ENCODE peak calls at places on chromosome 13, in four cellular contexts. R is breast epithelium, U is AG04450, F is Peyer's patch. L is an unnamed sample. For H3K9me3, the result is how much of the 10 kb centered on the place peaks cover.

GRCh38 chr13:33606692-33607091 is 211.3 kb upstream of the RFC3 start:
- DNase-seq in F (no peak), U (no peak), R (no peak), L (peak)

GRCh38 chr13:113526466-113527220 is 36.1 kb upstream of the DCUN1D2 start:
- DNase-seq in U (no peak), R (peak), F (peak), L (no peak)

GRCh38 chr13:78623132-78623531 is 19.8 kb upstream of the POU4F1 start:
- DNase-seq in R (no peak), U (no peak), F (no peak), L (no peak)

GRCh38 chr13:42814868-42815267 is 33.5 kb downstream of the FAM216B start:
- DNase-seq in U (peak), F (no peak), R (no peak), L (no peak)

GRCh38 chr13:38606697-38607096 is 80.2 kb upstream of the FREM2 start:
- DNase-seq in F (no peak), R (no peak), U (no peak), L (no peak)

GRCh38 chr13:43036386-43037220 is 13.2 kb downstream of the DNAJC15 start:
- DNase-seq in F (no peak), U (no peak), R (no peak), L (peak)

GRCh38 chr13:59659981-59660380 is 503.7 kb downstream of the DIAPH3 start:
- DNase-seq in F (no peak), U (no peak), R (no peak), L (no peak)

GRCh38 chr13:83286737-83287136 is 595.5 kb downstream of the SLITRK1 start:
- DNase-seq in R (no peak), U (no peak), F (no peak), L (no peak)

GRCh38 chr13:53201454-53202225 is 173.0 kb downstream of the OLFM4 start:
- DNase-seq in R (no peak), F (peak), U (no peak), L (no peak)

GRCh38 chr13:74090869-74091605 is 43.2 kb downstream of the KLF12 start:
- DNase-seq in F (no peak), R (no peak), U (no peak), L (no peak)

GRCh38 chr13:104841110-104841509 is 1694.4 kb downstream of the EFNB2 start:
- DNase-seq in F (no peak), R (no peak), U (no peak), L (no peak)

GRCh38 chr13:31199849-31200635 is at the start of gene B3GLCT:
- DNase-seq in U (peak), F (peak), R (peak), L (peak)

GRCh38 chr13:114035583-114036501 is 62.0 kb upstream of the C13orf46 start:
- DNase-seq in F (no peak), R (peak), U (no peak), L (no peak)

GRCh38 chr13:90272356-90272755 is 1075.1 kb upstream of the MIR17HG start:
- DNase-seq in F (no peak), U (no peak), R (no peak), L (no peak)

GRCh38 chr13:32530841-32531253 is 7.7 kb downstream of the N4BP2L2 start:
- DNase-seq in F (no peak), R (no peak), U (peak), L (no peak)

GRCh38 chr13:108263961-108264360 is 5.6 kb upstream of the TNFSF13B start:
- DNase-seq in F (no peak), R (no peak), U (no peak), L (no peak)

GRCh38 chr13:37995052-37995451 is 125.5 kb upstream of the TRPC4 start:
- DNase-seq in F (no peak), R (no peak), U (no peak), L (no peak)

GRCh38 chr13:27172495-27172842 is 858 bp upstream of the USP12 start:
- DNase-seq in R (no peak), F (no peak), U (no peak), L (no peak)

GRCh38 chr13:71880753-71881541 is 13.9 kb upstream of the DACH1 start:
- DNase-seq in F (no peak), U (no peak), R (no peak), L (no peak)

GRCh38 chr13:71879129-71879535 is 12.1 kb upstream of the DACH1 start:
- DNase-seq in F (no peak), R (no peak), U (no peak), L (peak)

GRCh38 chr13:71877280-71877653 is 10.3 kb upstream of the DACH1 start:
- DNase-seq in U (no peak), F (no peak), R (no peak), L (peak)

GRCh38 chr13:71882120-71882519 is 15.1 kb upstream of the DACH1 start:
- DNase-seq in U (no peak), R (no peak), F (no peak), L (no peak)

DNA sequence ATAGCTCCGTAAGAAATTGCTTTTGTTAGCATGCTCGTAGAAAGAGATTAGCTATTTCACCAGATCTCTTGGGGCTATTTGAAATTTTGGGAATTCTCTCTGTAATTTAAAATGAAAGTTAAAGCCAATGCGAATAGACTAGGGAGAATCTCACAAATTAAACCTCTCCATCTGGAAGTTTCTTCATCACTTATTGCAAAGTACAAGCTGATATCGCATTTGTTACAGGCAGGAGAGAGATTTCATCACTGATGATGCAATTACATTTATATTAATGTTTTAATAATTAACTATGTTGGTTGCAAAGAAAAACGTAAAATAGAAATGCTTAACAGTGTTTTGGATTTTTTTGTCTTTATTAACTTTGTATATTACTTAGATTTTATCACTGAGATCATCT is 12.9 kb upstream of the DACH1 start:
- DNase-seq in F (no peak), R (no peak), U (no peak), L (no peak)
- H3K9me3 ChIP-seq in F (under half), R (under half), U (under half), L (under half)

GRCh38 chr13:19060311-19061002 is 121.2 kb downstream of the TUBA3C start:
- DNase-seq in U (no peak), R (no peak), F (no peak), L (no peak)

GRCh38 chr13:19062801-19063200 is 118.8 kb downstream of the TUBA3C start:
- DNase-seq in R (no peak), U (no peak), F (no peak), L (no peak)

GRCh38 chr13:19059016-19059780 is 122.4 kb downstream of the TUBA3C start:
- DNase-seq in R (no peak), F (no peak), U (no peak), L (no peak)

GRCh38 chr13:19061278-19061677 is 120.3 kb downstream of the TUBA3C start:
- DNase-seq in U (no peak), F (no peak), R (no peak), L (no peak)

GRCh38 chr13:19062019-19062646 is 119.5 kb downstream of the TUBA3C start:
- DNase-seq in F (no peak), R (no peak), U (no peak), L (no peak)
- H3K9me3 ChIP-seq in F (under half), R (under half), U (half or more), L (under half)

GRCh38 chr13:19156013-19156825 is 25.4 kb downstream of the TUBA3C start:
- DNase-seq in R (no peak), F (no peak), U (no peak), L (peak)
- H3K9me3 ChIP-seq in R (under half), F (under half), U (half or more), L (under half)

GRCh38 chr13:110961959-110962358 is 47.1 kb upstream of the ANKRD10 start:
- DNase-seq in R (no peak), F (no peak), U (no peak), L (no peak)

GRCh38 chr13:110965038-110965754 is 50.3 kb upstream of the ANKRD10 start:
- DNase-seq in R (no peak), U (no peak), F (no peak), L (no peak)

GRCh38 chr13:110963554-110963970 is 48.7 kb upstream of the ANKRD10 start:
- DNase-seq in R (no peak), U (no peak), F (no peak), L (no peak)

GRCh38 chr13:110965755-110966134 is 50.9 kb upstream of the ANKRD10 start:
- DNase-seq in F (no peak), U (no peak), R (no peak), L (no peak)

GRCh38 chr13:110964229-110965037 is 49.6 kb upstream of the ANKRD10 start:
- DNase-seq in F (no peak), U (no peak), R (no peak), L (peak)
- H3K9me3 ChIP-seq in F (under half), U (under half), R (under half), L (under half)

DNA sequence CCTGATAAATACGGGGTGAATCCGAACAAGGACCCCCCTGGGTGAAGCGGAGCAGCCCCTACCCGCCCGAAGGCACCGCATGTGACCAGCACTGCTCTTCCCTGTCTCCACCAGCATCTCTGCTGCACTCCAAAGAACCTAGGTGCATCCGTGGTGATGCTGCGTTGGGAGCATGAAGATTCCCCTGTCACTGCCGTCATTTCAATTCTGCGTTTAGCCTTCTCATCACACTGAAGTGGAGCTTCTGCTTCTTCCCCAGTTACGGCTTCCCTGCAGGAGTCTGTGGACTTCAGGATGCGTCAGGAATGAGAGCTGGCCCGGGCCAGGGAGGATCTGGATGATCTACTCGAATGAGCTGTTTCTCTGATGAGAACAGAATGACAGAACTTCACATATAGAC is 47.9 kb downstream of the SPACA7 start:
- DNase-seq in R (no peak), U (no peak), F (no peak), L (no peak)
- H3K9me3 ChIP-seq in R (under half), U (under half), F (under half), L (under half)

GRCh38 chr13:29137995-29138394 is 317.9 kb downstream of the MTUS2 start:
- DNase-seq in F (no peak), R (no peak), U (no peak), L (no peak)

GRCh38 chr13:29131881-29132668 is 311.9 kb downstream of the MTUS2 start:
- DNase-seq in R (no peak), U (no peak), F (no peak), L (no peak)

GRCh38 chr13:29140277-29140676 is 320.1 kb downstream of the MTUS2 start:
- DNase-seq in R (no peak), F (no peak), U (no peak), L (no peak)

GRCh38 chr13:29137016-29137415 is 316.9 kb downstream of the MTUS2 start:
- DNase-seq in F (no peak), U (no peak), R (no peak), L (no peak)

DNA sequence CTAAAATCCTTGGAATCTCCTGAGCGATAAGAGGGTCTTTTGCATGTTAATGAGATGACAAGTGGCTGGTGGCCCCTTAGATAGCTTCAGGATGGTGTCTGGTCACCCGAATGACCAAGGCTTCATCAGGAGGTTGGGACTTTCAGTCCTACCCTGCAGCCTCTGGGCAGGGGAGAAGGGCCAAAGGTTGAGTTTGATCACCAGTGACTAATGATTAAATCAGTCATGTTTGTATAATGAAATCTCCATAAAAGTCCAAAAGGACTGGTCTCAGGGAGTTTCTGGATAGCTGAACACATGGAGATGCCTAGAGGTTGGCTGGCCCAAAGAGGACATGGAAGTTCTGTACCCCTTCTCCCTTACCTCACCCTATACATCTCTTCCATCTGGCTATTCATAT is 316.2 kb downstream of the MTUS2 start:
- DNase-seq in U (no peak), F (no peak), R (no peak), L (no peak)
- H3K9me3 ChIP-seq in U (under half), F (under half), R (under half), L (under half)

GRCh38 chr13:92806215-92806614 is 420.4 kb upstream of the GPC6 start:
- DNase-seq in U (no peak), R (no peak), F (no peak), L (no peak)
- H3K9me3 ChIP-seq in U (under half), R (under half), F (under half), L (under half)